ENCODE peak calls at places on chromosome 12, in ten cellular contexts. V, F, R, M, A, S, X, C, J and O are unnamed samples.

GRCh38 chr12:45309826-45310626 is 94.1 kb downstream of the ANO6 start:
- DNase-seq in V (no peak), F (peak), R (no peak), M (peak), A (no peak), S (no peak), X (no peak), C (no peak), J (no peak), O (no peak)

GRCh38 chr12:68303850-68304249 is 28.3 kb downstream of the MDM1 start:
- DNase-seq in V (no peak), F (no peak), R (no peak), M (no peak), A (no peak), S (no peak), X (no peak), C (no peak), J (no peak), O (no peak)

GRCh38 chr12:115132145-115132544 is 448.2 kb upstream of the TBX3 start:
- DNase-seq in V (no peak), F (no peak), R (no peak), M (peak), A (no peak), S (no peak), X (no peak), C (no peak), J (no peak), O (no peak)

GRCh38 chr12:91383106-91383505 is 200.5 kb upstream of the DCN start:
- DNase-seq in V (no peak), F (no peak), R (no peak), M (no peak), A (no peak), S (no peak), X (no peak), C (no peak), J (no peak), O (no peak)

GRCh38 chr12:51868821-51869489 is 18.9 kb upstream of the ANKRD33 start:
- DNase-seq in V (no peak), F (no peak), R (peak), M (peak), A (no peak), S (no peak), X (no peak), C (no peak), J (no peak), O (no peak)

GRCh38 chr12:90099288-90099687 is 390.6 kb upstream of the ATP2B1 start:
- DNase-seq in V (no peak), F (peak), R (no peak), M (no peak), A (no peak), S (no peak), X (no peak), C (no peak), J (no peak), O (no peak)

GRCh38 chr12:55876110-55876509 is 33.4 kb upstream of the MMP19 start:
- DNase-seq in V (no peak), F (no peak), R (no peak), M (no peak), A (no peak), S (no peak), X (no peak), C (no peak), J (no peak), O (no peak)

GRCh38 chr12:81859521-81859920 is 100.4 kb upstream of the PPFIA2 start:
- DNase-seq in V (no peak), F (no peak), R (no peak), M (no peak), A (no peak), S (no peak), X (no peak), C (no peak), J (no peak), O (no peak)

GRCh38 chr12:52645120-52645761 is 6.8 kb downstream of the KRT2 start:
- DNase-seq in V (no peak), F (no peak), R (no peak), M (no peak), A (peak), S (no peak), X (no peak), C (no peak), J (peak), O (peak)

GRCh38 chr12:30746190-30746589 is 8.6 kb downstream of the CAPRIN2 start:
- DNase-seq in V (no peak), F (no peak), R (no peak), M (no peak), A (no peak), S (no peak), X (no peak), C (no peak), J (no peak), O (no peak)

GRCh38 chr12:10829994-10830393 is 3.8 kb upstream of the TAS2R10 start:
- DNase-seq in V (no peak), F (no peak), R (no peak), M (no peak), A (no peak), S (no peak), X (no peak), C (no peak), J (no peak), O (no peak)

GRCh38 chr12:131928080-131928764 is 854 bp upstream of the PUS1 start:
- DNase-seq in V (no peak), F (no peak), R (no peak), M (no peak), A (no peak), S (no peak), X (no peak), C (no peak), J (no peak), O (no peak)

GRCh38 chr12:119692410-119692809 is 24.5 kb downstream of the PRKAB1 start:
- DNase-seq in V (no peak), F (no peak), R (no peak), M (no peak), A (no peak), S (no peak), X (no peak), C (no peak), J (no peak), O (no peak)

GRCh38 chr12:75725505-75726120 is 214.2 kb upstream of the KRR1 start:
- DNase-seq in V (no peak), F (peak), R (peak), M (peak), A (no peak), S (no peak), X (no peak), C (peak), J (no peak), O (no peak)

GRCh38 chr12:13167226-13167625 is 29.3 kb upstream of the EMP1 start:
- DNase-seq in V (no peak), F (no peak), R (no peak), M (no peak), A (no peak), S (no peak), X (no peak), C (no peak), J (no peak), O (peak)

GRCh38 chr12:48712209-48712608 is 4.3 kb downstream of the CCNT1 start:
- DNase-seq in V (no peak), F (no peak), R (no peak), M (no peak), A (no peak), S (no peak), X (no peak), C (no peak), J (no peak), O (no peak)

GRCh38 chr12:93109794-93110203 is 180.7 kb upstream of the EEA1 start:
- DNase-seq in V (no peak), F (no peak), R (no peak), M (no peak), A (no peak), S (peak), X (no peak), C (no peak), J (no peak), O (no peak)

GRCh38 chr12:100675432-100675831 is 101.9 kb downstream of the GAS2L3 start:
- DNase-seq in V (peak), F (peak), R (peak), M (peak), A (no peak), S (no peak), X (no peak), C (no peak), J (no peak), O (no peak)

GRCh38 chr12:7411343-7411742 is 32.6 kb downstream of the CD163L1 start:
- DNase-seq in V (no peak), F (no peak), R (no peak), M (no peak), A (no peak), S (no peak), X (no peak), C (no peak), J (no peak), O (no peak)

GRCh38 chr12:88419794-88420193 is 160.5 kb downstream of the KITLG start:
- DNase-seq in V (no peak), F (no peak), R (no peak), M (peak), A (no peak), S (no peak), X (no peak), C (no peak), J (no peak), O (no peak)

GRCh38 chr12:93148412-93148811 is 219.3 kb upstream of the EEA1 start:
- DNase-seq in V (no peak), F (no peak), R (no peak), M (no peak), A (no peak), S (no peak), X (no peak), C (no peak), J (no peak), O (no peak)

GRCh38 chr12:41223600-41223999 is 35.5 kb downstream of the PDZRN4 start:
- DNase-seq in V (no peak), F (no peak), R (no peak), M (no peak), A (no peak), S (no peak), X (no peak), C (peak), J (no peak), O (no peak)

GRCh38 chr12:104695453-104696148 is 238.9 kb downstream of the CHST11 start:
- DNase-seq in V (no peak), F (peak), R (peak), M (peak), A (no peak), S (peak), X (peak), C (peak), J (no peak), O (peak)

GRCh38 chr12:30874455-30875313 is 51.9 kb upstream of the TSPAN11 start:
- DNase-seq in V (peak), F (no peak), R (peak), M (no peak), A (no peak), S (no peak), X (no peak), C (peak), J (peak), O (no peak)

GRCh38 chr12:51388066-51388799 is 3.0 kb downstream of the GALNT6 start:
- DNase-seq in V (no peak), F (no peak), R (no peak), M (peak), A (no peak), S (no peak), X (no peak), C (no peak), J (no peak), O (peak)

GRCh38 chr12:106285993-106286392 is 16.5 kb upstream of the TCP11L2 start:
- DNase-seq in V (no peak), F (no peak), R (peak), M (no peak), A (no peak), S (no peak), X (no peak), C (no peak), J (no peak), O (no peak)